ENCODE peak calls at places on chromosomes 11 and 22, in four cellular contexts. C, Y, N and Q are unnamed samples.

GRCh38 chr22:46149493-46149997 is 781 bp upstream of the PPARA start:
- DNase-seq in C (peak), Y (peak), N (no peak), Q (peak)

GRCh38 chr11:125174686-125175085 is 10.1 kb downstream of the PKNOX2 start:
- DNase-seq in C (no peak), Y (no peak), N (no peak), Q (no peak)

GRCh38 chr11:41659990-41660389 is 200.5 kb upstream of the LRRC4C start:
- DNase-seq in C (no peak), Y (no peak), N (no peak), Q (no peak)

GRCh38 chr11:13339196-13340153 is 61.9 kb downstream of the BMAL1 start:
- DNase-seq in C (no peak), Y (peak), N (no peak), Q (no peak)

GRCh38 chr11:34416088-34416487 is 22.6 kb upstream of the CAT start:
- DNase-seq in C (no peak), Y (no peak), N (no peak), Q (no peak)

GRCh38 chr11:27390959-27391326 is 27.9 kb upstream of the CCDC34 start:
- DNase-seq in C (no peak), Y (no peak), N (no peak), Q (no peak)

GRCh38 chr11:63939351-63939920 is 634 bp downstream of the NAA40 start:
- DNase-seq in C (no peak), Y (no peak), N (no peak), Q (no peak)

GRCh38 chr11:16261836-16262644 is 94.3 kb downstream of the SOX6 start:
- DNase-seq in C (no peak), Y (no peak), N (no peak), Q (no peak)

GRCh38 chr11:68042219-68043028 is 3.6 kb downstream of the TCIRG1 start:
- DNase-seq in C (no peak), Y (no peak), N (no peak), Q (no peak)

GRCh38 chr11:128796275-128796674 is 70.8 kb downstream of the KCNJ1 start:
- DNase-seq in C (no peak), Y (no peak), N (peak), Q (no peak)

GRCh38 chr22:44661070-44661469 is 40.9 kb upstream of the PRR5 start:
- DNase-seq in C (no peak), Y (no peak), N (no peak), Q (no peak)

GRCh38 chr22:24037851-24038765 is 27.0 kb downstream of the CABIN1 start:
- DNase-seq in C (no peak), Y (peak), N (no peak), Q (no peak)

GRCh38 chr22:32475428-32476010 is 908 bp downstream of the FBXO7 start:
- DNase-seq in C (peak), Y (no peak), N (no peak), Q (no peak)

GRCh38 chr11:2301631-2302272 is at the start of the genes C11orf21 and TSPAN32:
- DNase-seq in C (peak), Y (peak), N (peak), Q (peak)

GRCh38 chr11:112584674-112585073 is 324.0 kb upstream of the PLET1 start:
- DNase-seq in C (no peak), Y (no peak), N (no peak), Q (no peak)

GRCh38 chr11:13939952-13940610 is 22.4 kb upstream of the SPON1 start:
- DNase-seq in C (no peak), Y (no peak), N (no peak), Q (no peak)

GRCh38 chr11:20327377-20327776 is 36.1 kb upstream of the HTATIP2 start:
- DNase-seq in C (peak), Y (no peak), N (no peak), Q (no peak)

GRCh38 chr11:64071849-64072248 is 36.1 kb downstream of the FLRT1 start:
- DNase-seq in C (no peak), Y (no peak), N (no peak), Q (no peak)

GRCh38 chr11:102798012-102798746 is at the start of gene MMP1:
- DNase-seq in C (no peak), Y (no peak), N (no peak), Q (no peak)

GRCh38 chr22:30306629-30307016 is 17.3 kb upstream of the CASTOR1 start:
- DNase-seq in C (no peak), Y (no peak), N (no peak), Q (no peak)

GRCh38 chr11:117876341-117877119 is at the start of gene FXYD6:
- DNase-seq in C (no peak), Y (no peak), N (no peak), Q (no peak)

GRCh38 chr22:47052236-47053012 is 290.0 kb downstream of the TBC1D22A start:
- DNase-seq in C (no peak), Y (no peak), N (no peak), Q (no peak)